ENCODE peak calls at places on chromosome 3, in nine cellular contexts. X, A, K, H, W, J, T, E and N are unnamed samples.

GRCh38 chr3:183253961-183254815 is 1.1 kb downstream of the B3GNT5 start:
- DNase-seq in E (peak), H (peak), T (no peak), X (peak), A (peak), K (no peak), J (peak), W (peak), N (no peak)

GRCh38 chr3:12966847-12967750 is 106.1 kb downstream of the IQSEC1 start:
- DNase-seq in T (no peak), J (no peak), W (peak), E (peak), H (peak), X (no peak), A (peak), K (peak), N (no peak)

GRCh38 chr3:197749601-197750395 is at the start of gene FYTTD1:
- DNase-seq in A (peak), J (peak), H (peak), X (peak), T (peak), E (peak), W (peak), K (peak), N (peak)

GRCh38 chr3:170307998-170308398 is 49.5 kb upstream of the SKIL start:
- DNase-seq in W (no peak), T (peak), H (no peak), A (no peak), K (peak), J (no peak), X (no peak), E (no peak), N (peak)

GRCh38 chr3:36212291-36212690 is 168.0 kb upstream of the STAC start:
- DNase-seq in T (no peak), W (no peak), K (peak), X (no peak), H (no peak), A (no peak), J (no peak), E (no peak), N (no peak)

GRCh38 chr3:173739716-173740115 is 342.2 kb downstream of the NLGN1 start:
- DNase-seq in X (no peak), H (no peak), E (no peak), K (peak), T (no peak), W (no peak), J (no peak), A (no peak), N (peak)

GRCh38 chr3:72814308-72814707 is 33.9 kb downstream of the SHQ1 start:
- DNase-seq in E (peak), K (no peak), X (no peak), J (no peak), T (no peak), H (no peak), W (no peak), A (no peak), N (no peak)

GRCh38 chr3:135966349-135966695 is 794 bp downstream of the PPP2R3A start:
- DNase-seq in E (no peak), J (no peak), H (peak), W (no peak), X (no peak), A (peak), K (peak), T (no peak), N (no peak)

GRCh38 chr3:143652118-143652517 is 196.2 kb downstream of the SLC9A9 start:
- DNase-seq in W (no peak), K (no peak), E (no peak), X (no peak), A (no peak), T (no peak), J (no peak), H (no peak), N (no peak)

GRCh38 chr3:126104742-126105605 is 21.1 kb upstream of the SLC41A3 start:
- DNase-seq in A (no peak), H (no peak), K (no peak), T (no peak), W (no peak), X (no peak), E (no peak), J (no peak), N (no peak)

GRCh38 chr3:54599741-54600140 is 328.1 kb downstream of the LRTM1 start:
- DNase-seq in T (no peak), J (no peak), W (no peak), X (no peak), K (no peak), A (no peak), H (no peak), E (no peak), N (no peak)

GRCh38 chr3:77524467-77524866 is 484.6 kb downstream of the ROBO2 start:
- DNase-seq in E (no peak), H (no peak), T (no peak), A (no peak), J (no peak), X (no peak), W (no peak), K (no peak), N (no peak)

GRCh38 chr3:30628931-30629590 is 22.7 kb downstream of the TGFBR2 start:
- DNase-seq in W (no peak), A (no peak), H (no peak), J (no peak), E (no peak), K (peak), X (no peak), T (no peak), N (peak)

GRCh38 chr3:127953636-127954035 is 38.6 kb downstream of the KBTBD12 start:
- DNase-seq in A (no peak), E (no peak), T (no peak), W (no peak), X (no peak), J (no peak), K (peak), H (no peak), N (peak)

GRCh38 chr3:109926376-109926775 is 589.0 kb upstream of the DPPA4 start:
- DNase-seq in K (no peak), H (no peak), A (no peak), T (no peak), W (no peak), J (no peak), X (no peak), E (no peak), N (no peak)

GRCh38 chr3:13223574-13224237 is 150.5 kb upstream of the IQSEC1 start:
- DNase-seq in J (no peak), T (peak), X (no peak), A (no peak), K (no peak), W (peak), E (no peak), H (no peak), N (no peak)

GRCh38 chr3:119073258-119074001 is 38.8 kb upstream of the IGSF11 start:
- DNase-seq in K (no peak), E (no peak), A (no peak), X (no peak), H (no peak), T (no peak), W (peak), J (no peak), N (no peak)

GRCh38 chr3:195102609-195103467 is 168.1 kb downstream of the XXYLT1 start:
- DNase-seq in E (no peak), X (peak), J (no peak), W (peak), K (peak), A (no peak), H (no peak), T (no peak), N (peak)

GRCh38 chr3:37074178-37074577 is 80.9 kb downstream of the MLH1 start:
- DNase-seq in J (no peak), H (no peak), X (no peak), T (no peak), W (no peak), E (no peak), A (no peak), K (peak), N (peak)

GRCh38 chr3:13281657-13282527 is 138.2 kb downstream of the NUP210 start:
- DNase-seq in J (no peak), X (peak), K (no peak), H (peak), W (no peak), E (no peak), T (peak), A (no peak), N (no peak)

GRCh38 chr3:98791341-98792325 is 28.5 kb downstream of the ST3GAL6 start:
- DNase-seq in W (no peak), X (no peak), T (no peak), E (no peak), H (no peak), J (no peak), K (peak), A (no peak), N (no peak)

GRCh38 chr3:184261270-184262165 is at the start of gene CAMK2N2:
- DNase-seq in X (peak), H (peak), K (peak), J (peak), T (peak), W (peak), A (peak), E (peak), N (peak)

GRCh38 chr3:9135526-9135925 is 113.9 kb downstream of the SRGAP3 start:
- DNase-seq in J (no peak), H (no peak), K (no peak), W (no peak), A (no peak), X (no peak), T (no peak), E (no peak), N (no peak)

GRCh38 chr3:146334151-146334550 is 83.2 kb upstream of the PLSCR4 start:
- DNase-seq in W (no peak), E (no peak), X (no peak), J (no peak), H (peak), T (no peak), K (peak), A (no peak), N (peak)

GRCh38 chr3:51559266-51559907 is 20.9 kb downstream of the RAD54L2 start:
- DNase-seq in A (no peak), J (no peak), X (no peak), T (no peak), E (no peak), H (no peak), K (peak), W (no peak), N (peak)

GRCh38 chr3:3992312-3992874 is 193.2 kb downstream of the LRRN1 start:
- DNase-seq in J (no peak), H (no peak), T (no peak), W (no peak), K (no peak), A (no peak), E (no peak), X (no peak), N (no peak)

GRCh38 chr3:4001976-4002375 is 202.7 kb downstream of the LRRN1 start:
- DNase-seq in J (no peak), X (no peak), E (no peak), A (no peak), T (no peak), K (no peak), W (no peak), H (no peak), N (no peak)

DNA sequence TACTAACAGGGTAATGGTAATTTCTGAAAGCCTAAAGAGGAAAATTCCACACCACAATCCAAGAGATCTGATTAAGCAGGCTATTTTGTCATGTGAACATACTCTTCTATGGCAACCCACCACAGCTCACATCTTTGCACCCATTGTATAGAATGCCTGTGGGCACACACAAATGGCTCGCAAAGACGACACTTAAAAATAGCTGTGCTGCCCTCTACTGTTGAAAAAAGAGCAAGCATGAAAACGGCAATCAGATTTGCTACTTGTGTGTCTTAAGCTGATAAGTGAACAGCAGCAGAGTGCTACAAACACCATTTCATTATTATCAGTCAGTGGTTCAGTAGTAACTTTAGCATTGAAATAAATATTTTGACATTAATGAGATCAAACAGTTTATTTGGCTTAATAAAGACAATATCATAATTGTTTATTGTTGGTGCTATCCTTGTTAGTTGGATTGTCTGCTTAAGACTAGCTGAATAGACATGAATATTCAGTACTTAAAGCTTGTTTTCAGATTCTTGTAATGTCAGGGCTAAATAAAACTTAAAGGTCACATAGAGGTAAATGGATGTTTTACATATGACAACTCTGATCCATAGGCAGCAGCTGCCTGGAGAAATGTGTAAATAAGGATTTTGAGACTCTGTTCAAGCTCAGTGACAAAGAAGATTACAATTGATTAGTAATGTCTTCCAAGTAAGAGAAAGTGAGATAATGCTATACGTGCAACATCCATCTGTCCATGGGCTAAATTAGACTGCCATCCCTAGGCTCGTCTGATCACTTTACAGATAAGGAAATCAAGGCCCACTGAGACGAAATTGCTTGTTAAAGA is 199.1 kb downstream of the LRRN1 start:
- DNase-seq in J (peak), H (peak), W (no peak), A (no peak), T (peak), X (no peak), E (peak), K (peak), N (no peak)
- TF ChIP-seq CTCF in J (peak), H (peak), W (peak), A (peak), T (peak), X (peak), E (peak), K (no peak), N (peak)

GRCh38 chr3:70506775-70507174 is 194.3 kb upstream of the MDFIC2 start:
- DNase-seq in E (no peak), X (no peak), W (no peak), K (no peak), T (no peak), J (no peak), A (no peak), H (no peak), N (no peak)
- TF ChIP-seq CTCF in E (no peak), X (no peak), W (no peak), K (no peak), T (no peak), J (no peak), A (no peak), H (no peak), N (no peak)

DNA sequence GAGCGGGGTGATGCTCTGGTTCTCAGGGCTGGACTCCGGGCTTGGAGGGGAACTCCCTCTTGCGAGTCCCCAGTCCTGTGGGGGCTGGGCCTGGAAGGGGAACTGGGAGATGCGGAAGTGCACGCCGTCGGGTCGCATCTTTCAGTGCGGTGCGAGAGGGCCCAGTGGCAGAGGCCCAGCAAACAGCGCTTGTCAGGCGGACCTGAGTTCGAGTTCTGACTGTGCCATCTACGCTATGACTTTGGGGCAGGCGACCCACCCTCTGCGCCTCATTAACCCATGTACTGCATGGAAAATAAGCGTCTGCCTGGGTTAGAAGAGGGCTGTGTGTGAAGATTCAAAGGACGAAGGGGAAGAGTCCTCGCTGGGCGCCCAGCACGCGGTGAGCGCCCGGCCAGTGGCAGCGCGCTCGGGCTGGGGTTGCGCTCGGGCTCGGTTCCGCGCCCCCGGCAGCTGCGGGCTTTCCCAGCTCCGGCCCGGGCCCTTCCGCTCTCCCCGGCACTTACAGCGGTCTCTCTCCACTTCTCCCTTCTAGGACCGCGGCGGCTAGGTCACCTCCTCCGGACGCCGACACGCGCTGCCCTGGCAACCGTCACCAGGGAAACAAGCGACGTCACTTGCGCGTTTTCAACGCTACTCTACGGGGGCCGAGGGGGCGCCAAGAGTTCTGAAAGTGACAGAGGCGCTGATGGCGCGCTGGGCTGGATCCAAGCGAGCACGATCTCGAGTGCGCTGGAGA is at the start of gene CCDC13:
- DNase-seq in X (peak), A (peak), H (peak), E (peak), T (no peak), W (peak), J (peak), K (peak), N (peak)
- TF ChIP-seq CTCF in X (no peak), A (no peak), H (no peak), E (no peak), T (no peak), W (no peak), J (no peak), K (no peak), N (no peak)

DNA sequence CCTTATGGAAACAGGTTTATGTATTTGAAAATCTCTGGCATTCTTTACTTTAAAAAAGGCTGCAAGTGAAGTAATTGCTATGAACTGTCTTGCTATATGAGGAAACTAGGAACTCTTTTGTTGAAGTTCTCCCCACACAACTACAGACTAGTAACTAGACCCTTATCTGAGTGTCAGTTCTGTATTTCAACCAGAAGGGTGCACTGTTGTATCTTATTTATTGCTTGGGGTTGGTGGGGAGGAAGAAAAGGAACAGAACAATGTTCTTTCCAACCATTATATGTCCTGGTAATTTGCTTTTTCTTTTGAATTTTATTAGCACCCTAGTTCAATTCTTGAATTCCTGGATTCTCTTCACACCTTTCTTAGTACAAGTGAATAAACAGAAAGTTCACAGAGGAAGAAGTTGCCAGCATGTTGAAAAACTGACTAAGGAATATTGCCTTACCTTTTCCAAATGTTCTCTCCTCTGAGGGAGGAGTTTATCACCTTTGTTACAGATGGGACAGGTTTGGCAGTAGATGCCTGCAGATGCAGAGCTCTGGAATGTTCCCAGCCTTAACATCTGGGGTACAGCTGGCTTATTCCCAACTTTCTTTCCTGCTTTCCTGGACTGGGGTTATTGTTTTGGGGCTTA is 162.4 kb upstream of the CFAP20DC start:
- DNase-seq in J (no peak), K (peak), T (peak), E (peak), A (no peak), H (peak), X (no peak), W (no peak), N (peak)
- TF ChIP-seq CTCF in J (peak), K (peak), T (peak), E (peak), A (peak), H (peak), X (peak), W (peak), N (peak)

GRCh38 chr3:46146021-46146420 is 62.1 kb downstream of the CCR1 start:
- DNase-seq in A (no peak), X (no peak), H (no peak), T (no peak), K (no peak), E (no peak), W (no peak), J (no peak), N (no peak)
- TF ChIP-seq CTCF in A (no peak), X (no peak), H (no peak), T (no peak), K (no peak), E (no peak), W (no peak), J (no peak), N (no peak)

GRCh38 chr3:62589078-62589477 is 215.7 kb upstream of the FEZF2 start:
- DNase-seq in T (no peak), J (no peak), A (no peak), E (no peak), K (no peak), X (no peak), H (no peak), W (no peak), N (no peak)
- TF ChIP-seq CTCF in T (no peak), J (no peak), A (no peak), E (no peak), K (peak), X (no peak), H (no peak), W (no peak), N (peak)

DNA sequence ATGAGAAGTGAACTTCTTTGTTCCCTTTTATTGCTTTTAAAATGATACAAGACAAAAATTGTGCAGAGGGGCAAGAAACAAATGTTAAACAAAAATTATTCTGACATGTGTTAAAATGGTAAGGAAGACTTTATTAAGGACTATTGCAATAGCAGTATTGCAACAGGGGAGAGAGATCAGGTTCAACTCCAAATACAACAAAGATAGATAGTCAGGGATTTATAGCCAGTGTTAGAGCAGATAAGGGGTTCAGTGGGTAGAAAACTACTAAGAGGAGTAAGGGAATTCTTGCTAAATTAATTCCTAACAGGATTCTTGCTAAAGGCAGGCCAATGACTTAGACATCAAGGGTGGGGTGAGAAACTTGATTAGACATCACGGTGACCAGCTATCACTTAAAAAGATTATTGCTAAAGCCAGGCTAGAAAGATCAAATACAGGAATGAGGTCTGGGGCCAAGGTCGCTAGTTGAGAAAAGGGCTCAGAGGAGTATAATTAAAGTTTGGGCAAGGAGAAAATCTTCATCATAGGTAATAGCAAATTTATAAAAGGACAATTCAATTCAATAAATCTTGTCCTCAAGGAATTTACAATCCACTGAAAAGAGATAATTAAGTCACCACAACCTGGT is 81.5 kb downstream of the FHIT start:
- DNase-seq in W (no peak), E (no peak), A (no peak), T (no peak), J (no peak), X (no peak), K (no peak), H (no peak), N (no peak)
- TF ChIP-seq CTCF in W (no peak), E (no peak), A (no peak), T (no peak), J (no peak), X (no peak), K (no peak), H (no peak), N (no peak)